ENCODE peak calls at places on chromosomes 13 and 19, in eight cellular contexts. U, E, X, Q, I, R, T and A are unnamed samples.

GRCh38 chr19:7533281-7533819 is 2.2 kb upstream of the PNPLA6 start:
- DNase-seq in U (peak), E (peak), X (peak), Q (no peak), I (no peak), R (peak), T (no peak), A (peak)

GRCh38 chr13:28333204-28333900 is 161.6 kb downstream of the FLT1 start:
- DNase-seq in U (no peak), E (no peak), X (no peak), Q (no peak), I (no peak), R (no peak), T (no peak), A (no peak)

GRCh38 chr19:42216653-42217521 is 590 bp downstream of the DEDD2 start:
- DNase-seq in U (peak), E (peak), X (peak), Q (no peak), I (peak), R (peak), T (peak), A (peak)

GRCh38 chr19:13670846-13671245 is 93.5 kb upstream of the MRI1 start:
- DNase-seq in U (no peak), E (no peak), X (no peak), Q (no peak), I (no peak), R (no peak), T (no peak), A (no peak)

GRCh38 chr13:34321986-34322385 is 504.0 kb downstream of the RFC3 start:
- DNase-seq in U (no peak), E (no peak), X (peak), Q (no peak), I (no peak), R (no peak), T (no peak), A (no peak)

GRCh38 chr19:49342291-49342721 is 7.1 kb downstream of the CD37 start:
- DNase-seq in U (no peak), E (no peak), X (no peak), Q (no peak), I (no peak), R (no peak), T (no peak), A (no peak)

GRCh38 chr19:50300051-50300450 is 29.1 kb downstream of the KCNC3 start:
- DNase-seq in U (no peak), E (no peak), X (no peak), Q (no peak), I (no peak), R (no peak), T (no peak), A (no peak)

GRCh38 chr13:29858667-29859066 is 8.2 kb upstream of the UBL3 start:
- DNase-seq in U (no peak), E (peak), X (no peak), Q (no peak), I (no peak), R (no peak), T (no peak), A (no peak)

GRCh38 chr19:54035215-54036178 is 28.2 kb downstream of the VSTM1 start:
- DNase-seq in U (no peak), E (peak), X (no peak), Q (no peak), I (peak), R (no peak), T (no peak), A (peak)

GRCh38 chr19:48152552-48152951 is 17.6 kb downstream of the LIG1 start:
- DNase-seq in U (peak), E (peak), X (peak), Q (no peak), I (peak), R (peak), T (peak), A (peak)

GRCh38 chr13:112249644-112250610 is 126.2 kb upstream of the SPACA7 start:
- DNase-seq in U (no peak), E (no peak), X (no peak), Q (no peak), I (no peak), R (no peak), T (peak), A (no peak)

GRCh38 chr19:4080473-4080872 is 13.8 kb upstream of the ZBTB7A start:
- DNase-seq in U (no peak), E (no peak), X (no peak), Q (no peak), I (no peak), R (no peak), T (no peak), A (no peak)

GRCh38 chr19:10007811-10008211 is 2.5 kb downstream of the COL5A3 start:
- DNase-seq in U (peak), E (peak), X (no peak), Q (no peak), I (no peak), R (no peak), T (no peak), A (peak)

GRCh38 chr13:99686944-99687382 is 185.7 kb downstream of the TM9SF2 start:
- DNase-seq in U (no peak), E (no peak), X (no peak), Q (no peak), I (no peak), R (no peak), T (no peak), A (no peak)

GRCh38 chr19:45767881-45768643 is 990 bp downstream of the SIX5 start:
- DNase-seq in U (peak), E (peak), X (peak), Q (no peak), I (peak), R (no peak), T (peak), A (peak)

GRCh38 chr13:25980255-25980654 is 71.6 kb downstream of the SHISA2 start:
- DNase-seq in U (no peak), E (peak), X (peak), Q (no peak), I (no peak), R (no peak), T (peak), A (no peak)

GRCh38 chr19:7926021-7926726 is at the start of gene CTXN1:
- DNase-seq in U (peak), E (peak), X (peak), Q (no peak), I (peak), R (peak), T (peak), A (peak)

GRCh38 chr19:38168632-38169031 is 55.4 kb downstream of the DPF1 start:
- DNase-seq in U (no peak), E (no peak), X (no peak), Q (no peak), I (no peak), R (no peak), T (no peak), A (no peak)

GRCh38 chr19:18007939-18008673 is at the start of gene ARRDC2:
- DNase-seq in U (peak), E (peak), X (peak), Q (no peak), I (peak), R (peak), T (peak), A (peak)

GRCh38 chr13:32314968-32315254 is 252 bp downstream of the ZAR1L start:
- DNase-seq in U (no peak), E (peak), X (no peak), Q (no peak), I (peak), R (no peak), T (peak), A (peak)

GRCh38 chr19:48511321-48511731 is 309 bp downstream of the LMTK3 start:
- DNase-seq in U (no peak), E (no peak), X (peak), Q (no peak), I (peak), R (no peak), T (no peak), A (no peak)

GRCh38 chr13:93744033-93744432 is 517.4 kb downstream of the GPC6 start:
- DNase-seq in U (no peak), E (no peak), X (no peak), Q (no peak), I (no peak), R (no peak), T (no peak), A (no peak)

GRCh38 chr13:114134111-114134943 is 1.9 kb upstream of the RASA3 start:
- DNase-seq in U (no peak), E (no peak), X (no peak), Q (no peak), I (no peak), R (no peak), T (peak), A (no peak)

GRCh38 chr19:10270616-10271394 is at the start of gene ICAM1:
- DNase-seq in U (peak), E (peak), X (peak), Q (no peak), I (peak), R (peak), T (peak), A (peak)

GRCh38 chr19:3723883-3724282 is 15.7 kb downstream of the TJP3 start:
- DNase-seq in U (no peak), E (no peak), X (no peak), Q (no peak), I (no peak), R (no peak), T (peak), A (no peak)

GRCh38 chr19:32717496-32717895 is 2.1 kb upstream of the TDRD12 start:
- DNase-seq in U (no peak), E (no peak), X (no peak), Q (no peak), I (no peak), R (no peak), T (no peak), A (no peak)

GRCh38 chr19:28294395-28294794 is 918.6 kb downstream of the UQCRFS1 start:
- DNase-seq in U (no peak), E (no peak), X (no peak), Q (no peak), I (no peak), R (no peak), T (no peak), A (peak)

GRCh38 chr13:51422484-51422883 is 30.4 kb downstream of the INTS6 start:
- DNase-seq in U (no peak), E (no peak), X (no peak), Q (no peak), I (no peak), R (no peak), T (no peak), A (no peak)

GRCh38 chr13:52739468-52740071 is at the start of gene CNMD:
- DNase-seq in U (no peak), E (no peak), X (no peak), Q (no peak), I (no peak), R (no peak), T (no peak), A (no peak)

GRCh38 chr19:43779147-43779819 is 1.5 kb downstream of the KCNN4 start:
- DNase-seq in U (peak), E (no peak), X (no peak), Q (no peak), I (no peak), R (no peak), T (no peak), A (no peak)

GRCh38 chr19:52946322-52947310 is 16.1 kb downstream of the ZNF816 start:
- DNase-seq in U (no peak), E (peak), X (peak), Q (peak), I (peak), R (no peak), T (peak), A (peak)

GRCh38 chr19:30696514-30696913 is 324.3 kb downstream of the ZNF536 start:
- DNase-seq in U (no peak), E (peak), X (no peak), Q (no peak), I (peak), R (no peak), T (peak), A (no peak)